ENCODE peak calls at places on chromosome 11, in five cellular contexts. One of them, this sample, is unnamed.

GRCh38 chr11:72712168-72712721 is 38.0 kb upstream of the PDE2A start:
- DNase-seq in HFF-Myc: no peak
- DNase-seq in IMR-90: no peak
- DNase-seq in astrocyte of the cerebellum: no peak
- DNase-seq in CD4-positive, CD25-positive, alpha-beta regulatory T cell: no peak
- DNase-seq in this sample: no peak

GRCh38 chr11:35388054-35388453 is 31.3 kb downstream of the SLC1A2 start:
- DNase-seq in HFF-Myc: no peak
- DNase-seq in IMR-90: peak; percentile 30
- DNase-seq in astrocyte of the cerebellum: no peak
- DNase-seq in CD4-positive, CD25-positive, alpha-beta regulatory T cell: no peak
- DNase-seq in this sample: no peak

GRCh38 chr11:12914401-12914912 is 94.7 kb upstream of the RASSF10 start:
- DNase-seq in HFF-Myc: peak; percentile 35
- DNase-seq in IMR-90: peak; percentile 33
- DNase-seq in astrocyte of the cerebellum: peak; percentile 22
- DNase-seq in CD4-positive, CD25-positive, alpha-beta regulatory T cell: no peak
- DNase-seq in this sample: peak; percentile 38

GRCh38 chr11:85835729-85836128 is 19.5 kb upstream of the CCDC83 start:
- DNase-seq in HFF-Myc: no peak
- DNase-seq in IMR-90: no peak
- DNase-seq in astrocyte of the cerebellum: no peak
- DNase-seq in CD4-positive, CD25-positive, alpha-beta regulatory T cell: no peak
- DNase-seq in this sample: no peak

GRCh38 chr11:120043323-120043945 is 94.5 kb downstream of the TRIM29 start:
- DNase-seq in HFF-Myc: no peak
- DNase-seq in IMR-90: no peak
- DNase-seq in astrocyte of the cerebellum: no peak
- DNase-seq in CD4-positive, CD25-positive, alpha-beta regulatory T cell: no peak
- DNase-seq in this sample: no peak

GRCh38 chr11:112392860-112393259 is 132.2 kb upstream of the PLET1 start:
- DNase-seq in HFF-Myc: no peak
- DNase-seq in IMR-90: no peak
- DNase-seq in astrocyte of the cerebellum: no peak
- DNase-seq in CD4-positive, CD25-positive, alpha-beta regulatory T cell: no peak
- DNase-seq in this sample: no peak

GRCh38 chr11:45157247-45158209 is 11.1 kb downstream of the PRDM11 start:
- DNase-seq in HFF-Myc: no peak
- DNase-seq in IMR-90: no peak
- DNase-seq in astrocyte of the cerebellum: no peak
- DNase-seq in CD4-positive, CD25-positive, alpha-beta regulatory T cell: no peak
- DNase-seq in this sample: no peak

GRCh38 chr11:128848815-128849455 is 18.2 kb downstream of the KCNJ1 start:
- DNase-seq in HFF-Myc: no peak
- DNase-seq in IMR-90: peak; percentile 12
- DNase-seq in astrocyte of the cerebellum: no peak
- DNase-seq in CD4-positive, CD25-positive, alpha-beta regulatory T cell: peak; percentile 15
- DNase-seq in this sample: no peak

GRCh38 chr11:20043992-20044391 is 116.3 kb downstream of the DBX1 start:
- DNase-seq in HFF-Myc: no peak
- DNase-seq in IMR-90: no peak
- DNase-seq in astrocyte of the cerebellum: no peak
- DNase-seq in CD4-positive, CD25-positive, alpha-beta regulatory T cell: no peak
- DNase-seq in this sample: no peak

GRCh38 chr11:8674859-8675258 is 7.6 kb downstream of the TRIM66 start:
- DNase-seq in HFF-Myc: no peak
- DNase-seq in IMR-90: no peak
- DNase-seq in astrocyte of the cerebellum: no peak
- DNase-seq in CD4-positive, CD25-positive, alpha-beta regulatory T cell: no peak
- DNase-seq in this sample: no peak

GRCh38 chr11:134230339-134230738 is 5.9 kb downstream of the VPS26B start:
- DNase-seq in HFF-Myc: no peak
- DNase-seq in IMR-90: no peak
- DNase-seq in astrocyte of the cerebellum: no peak
- DNase-seq in CD4-positive, CD25-positive, alpha-beta regulatory T cell: no peak
- DNase-seq in this sample: no peak

GRCh38 chr11:102760355-102761035 is 19.9 kb downstream of the MMP10 start:
- DNase-seq in HFF-Myc: peak; percentile 86
- DNase-seq in IMR-90: peak; percentile 98
- DNase-seq in astrocyte of the cerebellum: peak; percentile 42
- DNase-seq in CD4-positive, CD25-positive, alpha-beta regulatory T cell: no peak
- DNase-seq in this sample: peak; percentile 92

GRCh38 chr11:61694971-61695706 is 14.9 kb downstream of the DAGLA start:
- DNase-seq in HFF-Myc: no peak
- DNase-seq in IMR-90: no peak
- DNase-seq in astrocyte of the cerebellum: no peak
- DNase-seq in CD4-positive, CD25-positive, alpha-beta regulatory T cell: no peak
- DNase-seq in this sample: no peak

GRCh38 chr11:13098890-13099289 is 89.8 kb downstream of the RASSF10 start:
- DNase-seq in HFF-Myc: no peak
- DNase-seq in IMR-90: no peak
- DNase-seq in astrocyte of the cerebellum: no peak
- DNase-seq in CD4-positive, CD25-positive, alpha-beta regulatory T cell: no peak
- DNase-seq in this sample: no peak

GRCh38 chr11:64134963-64135362 is 30.9 kb downstream of the MACROD1 start:
- DNase-seq in HFF-Myc: no peak
- DNase-seq in IMR-90: no peak
- DNase-seq in astrocyte of the cerebellum: no peak
- DNase-seq in CD4-positive, CD25-positive, alpha-beta regulatory T cell: no peak
- DNase-seq in this sample: no peak

GRCh38 chr11:64132982-64133705 is 32.8 kb downstream of the MACROD1 start:
- DNase-seq in HFF-Myc: no peak
- DNase-seq in IMR-90: no peak
- DNase-seq in astrocyte of the cerebellum: no peak
- DNase-seq in CD4-positive, CD25-positive, alpha-beta regulatory T cell: no peak
- DNase-seq in this sample: no peak

GRCh38 chr11:64131657-64132387 is 34.1 kb downstream of the MACROD1 start:
- DNase-seq in HFF-Myc: no peak
- DNase-seq in IMR-90: no peak
- DNase-seq in astrocyte of the cerebellum: no peak
- DNase-seq in CD4-positive, CD25-positive, alpha-beta regulatory T cell: no peak
- DNase-seq in this sample: no peak

GRCh38 chr11:64130618-64131017 is 35.3 kb downstream of the MACROD1 start:
- DNase-seq in HFF-Myc: no peak
- DNase-seq in IMR-90: no peak
- DNase-seq in astrocyte of the cerebellum: no peak
- DNase-seq in CD4-positive, CD25-positive, alpha-beta regulatory T cell: no peak
- DNase-seq in this sample: no peak

DNA sequence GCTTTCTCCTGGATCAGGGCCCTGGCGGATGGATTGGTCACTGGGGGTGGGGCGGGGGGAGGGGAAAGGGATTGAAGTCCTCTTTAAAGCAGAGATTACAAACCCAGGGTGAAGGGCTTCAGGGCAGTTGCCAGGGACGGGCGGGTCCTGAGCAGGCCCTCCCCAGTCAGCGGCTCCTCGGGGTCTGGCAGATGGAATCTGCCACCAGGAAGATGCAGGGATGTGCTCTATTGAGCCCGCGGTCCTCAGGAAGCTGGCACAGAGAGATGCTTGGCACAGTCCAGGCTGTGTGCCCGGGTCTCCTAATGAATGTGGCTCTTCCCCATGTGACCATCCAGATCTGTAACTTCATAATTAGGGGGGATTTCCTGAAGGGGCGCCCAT is 33.5 kb downstream of the MACROD1 start:
- DNase-seq in HFF-Myc: no peak
- DNase-seq in IMR-90: no peak
- DNase-seq in astrocyte of the cerebellum: no peak
- DNase-seq in CD4-positive, CD25-positive, alpha-beta regulatory T cell: no peak
- DNase-seq in this sample: no peak
- H3K4me3 ChIP-seq in HFF-Myc: no peak overlapping the region
- H3K4me3 ChIP-seq in IMR-90: no peak overlapping the region
- H3K4me3 ChIP-seq in astrocyte of the cerebellum: no peak overlapping the region
- H3K4me3 ChIP-seq in CD4-positive, CD25-positive, alpha-beta regulatory T cell: no peak overlapping the region
- H3K4me3 ChIP-seq in this sample: no peak overlapping the region

GRCh38 chr11:59145534-59145933 is 2.9 kb downstream of the FAM111A start:
- DNase-seq in HFF-Myc: no peak
- DNase-seq in IMR-90: peak; percentile 64
- DNase-seq in astrocyte of the cerebellum: no peak
- DNase-seq in CD4-positive, CD25-positive, alpha-beta regulatory T cell: no peak
- DNase-seq in this sample: peak; percentile 67
- H3K4me3 ChIP-seq in HFF-Myc: peak overlapping the region; percentile 51
- H3K4me3 ChIP-seq in IMR-90: peak overlapping the region; percentile 48
- H3K4me3 ChIP-seq in astrocyte of the cerebellum: peak overlapping the region; percentile 47
- H3K4me3 ChIP-seq in CD4-positive, CD25-positive, alpha-beta regulatory T cell: peak overlapping the region; percentile 97
- H3K4me3 ChIP-seq in this sample: peak overlapping the region; percentile 61

GRCh38 chr11:117197516-117198456 is 1.4 kb upstream of the TAGLN start:
- DNase-seq in HFF-Myc: no peak
- DNase-seq in IMR-90: peak; percentile 32
- DNase-seq in astrocyte of the cerebellum: no peak
- DNase-seq in CD4-positive, CD25-positive, alpha-beta regulatory T cell: no peak
- DNase-seq in this sample: no peak

GRCh38 chr11:117200813-117201515 is 1.8 kb downstream of the TAGLN start:
- DNase-seq in HFF-Myc: no peak
- DNase-seq in IMR-90: peak; percentile 32
- DNase-seq in astrocyte of the cerebellum: no peak
- DNase-seq in CD4-positive, CD25-positive, alpha-beta regulatory T cell: no peak
- DNase-seq in this sample: no peak

GRCh38 chr11:117199916-117200812 is 994 bp downstream of the TAGLN start:
- DNase-seq in HFF-Myc: no peak
- DNase-seq in IMR-90: no peak
- DNase-seq in astrocyte of the cerebellum: no peak
- DNase-seq in CD4-positive, CD25-positive, alpha-beta regulatory T cell: no peak
- DNase-seq in this sample: no peak

GRCh38 chr11:117198613-117199012 is 557 bp upstream of the TAGLN start:
- DNase-seq in HFF-Myc: no peak
- DNase-seq in IMR-90: no peak
- DNase-seq in astrocyte of the cerebellum: no peak
- DNase-seq in CD4-positive, CD25-positive, alpha-beta regulatory T cell: no peak
- DNase-seq in this sample: no peak

GRCh38 chr11:117199061-117199915 is at the start of gene TAGLN:
- DNase-seq in HFF-Myc: no peak
- DNase-seq in IMR-90: peak; percentile 94
- DNase-seq in astrocyte of the cerebellum: peak; percentile 89
- DNase-seq in CD4-positive, CD25-positive, alpha-beta regulatory T cell: no peak
- DNase-seq in this sample: peak; percentile 79
- H3K4me3 ChIP-seq in HFF-Myc: peak within 1 kb of the TSS; percentile 36
- H3K4me3 ChIP-seq in IMR-90: peak within 1 kb of the TSS; percentile 49
- H3K4me3 ChIP-seq in astrocyte of the cerebellum: peak within 1 kb of the TSS; percentile 64
- H3K4me3 ChIP-seq in CD4-positive, CD25-positive, alpha-beta regulatory T cell: no peak within 1 kb of the TSS
- H3K4me3 ChIP-seq in this sample: peak within 1 kb of the TSS; percentile 50

GRCh38 chr11:46285594-46286033 is 8.2 kb downstream of the CREB3L1 start:
- DNase-seq in HFF-Myc: no peak
- DNase-seq in IMR-90: peak; percentile 75
- DNase-seq in astrocyte of the cerebellum: no peak
- DNase-seq in CD4-positive, CD25-positive, alpha-beta regulatory T cell: no peak
- DNase-seq in this sample: no peak
- H3K4me3 ChIP-seq in HFF-Myc: no peak overlapping the region
- H3K4me3 ChIP-seq in IMR-90: peak overlapping the region; percentile 2
- H3K4me3 ChIP-seq in astrocyte of the cerebellum: no peak overlapping the region
- H3K4me3 ChIP-seq in CD4-positive, CD25-positive, alpha-beta regulatory T cell: no peak overlapping the region
- H3K4me3 ChIP-seq in this sample: peak overlapping the region; percentile 5

GRCh38 chr11:10887307-10887706 is 29.5 kb upstream of the ZBED5 start:
- DNase-seq in HFF-Myc: no peak
- DNase-seq in IMR-90: no peak
- DNase-seq in astrocyte of the cerebellum: no peak
- DNase-seq in CD4-positive, CD25-positive, alpha-beta regulatory T cell: no peak
- DNase-seq in this sample: no peak

GRCh38 chr11:10891321-10891720 is 33.5 kb upstream of the ZBED5 start:
- DNase-seq in HFF-Myc: no peak
- DNase-seq in IMR-90: no peak
- DNase-seq in astrocyte of the cerebellum: no peak
- DNase-seq in CD4-positive, CD25-positive, alpha-beta regulatory T cell: no peak
- DNase-seq in this sample: no peak

GRCh38 chr11:10886652-10887250 is 28.9 kb upstream of the ZBED5 start:
- DNase-seq in HFF-Myc: no peak
- DNase-seq in IMR-90: no peak
- DNase-seq in astrocyte of the cerebellum: no peak
- DNase-seq in CD4-positive, CD25-positive, alpha-beta regulatory T cell: no peak
- DNase-seq in this sample: no peak

GRCh38 chr11:10881892-10882291 is 24.0 kb upstream of the ZBED5 start:
- DNase-seq in HFF-Myc: no peak
- DNase-seq in IMR-90: no peak
- DNase-seq in astrocyte of the cerebellum: no peak
- DNase-seq in CD4-positive, CD25-positive, alpha-beta regulatory T cell: no peak
- DNase-seq in this sample: no peak

GRCh38 chr11:10885703-10886363 is 28.0 kb upstream of the ZBED5 start:
- DNase-seq in HFF-Myc: no peak
- DNase-seq in IMR-90: peak; percentile 90
- DNase-seq in astrocyte of the cerebellum: no peak
- DNase-seq in CD4-positive, CD25-positive, alpha-beta regulatory T cell: no peak
- DNase-seq in this sample: peak; percentile 66
- H3K4me3 ChIP-seq in HFF-Myc: no peak overlapping the region
- H3K4me3 ChIP-seq in IMR-90: no peak overlapping the region
- H3K4me3 ChIP-seq in astrocyte of the cerebellum: no peak overlapping the region
- H3K4me3 ChIP-seq in CD4-positive, CD25-positive, alpha-beta regulatory T cell: no peak overlapping the region
- H3K4me3 ChIP-seq in this sample: no peak overlapping the region

DNA sequence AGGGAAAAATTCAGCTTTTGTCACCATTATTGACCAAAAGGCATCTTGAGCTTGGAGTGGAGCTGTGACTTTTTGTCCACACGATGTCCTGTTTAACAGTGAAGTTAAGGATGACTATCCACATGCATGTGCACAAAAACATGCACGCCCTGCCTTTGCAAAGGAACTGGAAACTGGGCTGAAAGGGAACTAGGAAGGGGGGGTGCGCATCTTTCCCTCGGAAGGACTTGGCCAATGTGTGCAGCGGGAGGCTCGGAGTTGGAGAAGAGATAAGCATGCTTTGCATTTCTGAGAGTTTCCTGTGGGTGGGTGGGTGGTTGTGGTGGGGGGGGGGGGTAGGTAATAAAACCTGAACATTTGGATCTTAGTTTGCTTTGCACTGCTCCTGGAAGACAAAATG is 421 bp upstream of the KIRREL3 start:
- DNase-seq in HFF-Myc: no peak
- DNase-seq in IMR-90: peak; percentile 21
- DNase-seq in astrocyte of the cerebellum: no peak
- DNase-seq in CD4-positive, CD25-positive, alpha-beta regulatory T cell: no peak
- DNase-seq in this sample: no peak
- H3K4me3 ChIP-seq in HFF-Myc: peak overlapping the region; percentile 55
- H3K4me3 ChIP-seq in IMR-90: peak overlapping the region; percentile 88
- H3K4me3 ChIP-seq in astrocyte of the cerebellum: peak overlapping the region; percentile 57
- H3K4me3 ChIP-seq in CD4-positive, CD25-positive, alpha-beta regulatory T cell: no peak overlapping the region
- H3K4me3 ChIP-seq in this sample: peak overlapping the region; percentile 63

DNA sequence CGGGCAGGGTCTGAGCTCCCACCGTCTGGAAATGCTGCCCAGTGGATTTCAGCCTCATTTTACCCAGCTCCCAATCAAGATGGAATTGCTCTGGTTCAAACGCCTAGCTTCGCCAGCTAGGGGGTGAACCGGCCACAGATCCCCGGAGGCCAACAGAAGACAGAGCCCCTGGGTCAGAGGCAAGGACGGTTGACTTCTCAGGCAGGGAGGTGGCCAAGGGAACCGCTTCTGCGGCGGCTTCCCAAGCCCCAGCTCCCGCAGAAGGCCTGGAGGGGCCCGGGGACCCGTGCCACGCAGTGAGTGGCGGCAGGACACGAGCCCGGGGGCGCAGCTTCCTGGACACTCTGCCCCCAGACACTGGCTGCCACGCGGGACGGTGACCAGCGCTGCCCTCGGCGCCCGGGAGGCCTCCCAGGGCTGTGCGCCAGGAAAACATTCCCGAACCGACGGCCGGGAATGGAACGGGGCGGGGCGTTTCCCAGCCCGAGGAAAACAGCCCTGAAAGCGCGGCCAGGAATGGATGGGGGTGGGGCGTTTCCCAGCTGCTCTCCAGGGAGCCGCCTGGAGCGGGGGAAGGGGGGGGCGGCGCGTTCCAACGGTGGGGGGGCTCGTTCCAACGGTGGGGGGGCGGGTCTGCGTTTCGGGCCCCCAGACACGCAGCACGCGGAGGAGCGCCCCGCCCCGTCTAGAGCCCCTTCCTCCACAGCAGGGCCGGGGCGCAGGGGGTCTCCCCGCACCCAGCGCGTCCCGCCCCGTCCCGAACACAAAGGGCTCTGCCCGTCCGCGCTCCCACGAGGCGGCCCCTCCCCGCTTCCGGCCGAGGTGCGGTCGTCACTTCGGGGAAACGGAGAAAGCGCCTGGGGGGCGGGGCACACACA is 13.5 kb upstream of the B4GALNT4 start:
- DNase-seq in HFF-Myc: peak; percentile 77
- DNase-seq in IMR-90: peak; percentile 94
- DNase-seq in astrocyte of the cerebellum: peak; percentile 89
- DNase-seq in CD4-positive, CD25-positive, alpha-beta regulatory T cell: peak; percentile 78
- DNase-seq in this sample: peak; percentile 92
- H3K4me3 ChIP-seq in HFF-Myc: peak overlapping the region; percentile 28
- H3K4me3 ChIP-seq in IMR-90: peak overlapping the region; percentile 36
- H3K4me3 ChIP-seq in astrocyte of the cerebellum: peak overlapping the region; percentile 5
- H3K4me3 ChIP-seq in CD4-positive, CD25-positive, alpha-beta regulatory T cell: peak overlapping the region; percentile 48
- H3K4me3 ChIP-seq in this sample: peak overlapping the region; percentile 25

This sample was measured in skeletal muscle cell.